ENCODE peak calls at places on chromosomes 16 and 17, in four cellular contexts. Q, R, D and G are unnamed samples.

GRCh38 chr16:56514845-56515244 is 5.0 kb downstream of the BBS2 start:
- DNase-seq in D (no peak), R (no peak), Q (peak; percentile 3), G (no peak)

GRCh38 chr16:62077998-62078397 is 41.8 kb upstream of the CDH8 start:
- DNase-seq in Q (no peak), D (no peak), R (peak; percentile 33), G (no peak)

GRCh38 chr16:9381908-9382307 is 290.5 kb downstream of the HAPSTR1 start:
- DNase-seq in R (no peak), D (no peak), Q (no peak), G (no peak)

GRCh38 chr16:12341966-12342365 is 365.4 kb downstream of the SNX29 start:
- DNase-seq in Q (peak; percentile 31), R (no peak), D (no peak), G (no peak)

GRCh38 chr17:82875418-82875856 is 35.6 kb upstream of the ZNF750 start:
- DNase-seq in D (no peak), Q (no peak), R (no peak), G (no peak)

GRCh38 chr17:45742251-45742650 is 41.9 kb upstream of the CRHR1 start:
- DNase-seq in R (no peak), D (no peak), Q (no peak), G (no peak)

GRCh38 chr16:84334058-84334457 is 34.3 kb upstream of the ATP2C2 start:
- DNase-seq in D (no peak), Q (no peak), R (no peak), G (no peak)

GRCh38 chr16:50354629-50355456 is 13.9 kb downstream of the BRD7 start:
- DNase-seq in D (no peak), Q (no peak), R (no peak), G (peak; percentile 30)

GRCh38 chr17:45431531-45432404 is 902 bp downstream of the ARHGAP27 start:
- DNase-seq in Q (peak; percentile 31), R (peak; percentile 83), D (no peak), G (peak; percentile 89)

GRCh38 chr17:82819015-82819414 is 20.8 kb downstream of the ZNF750 start:
- DNase-seq in D (no peak), Q (no peak), R (no peak), G (no peak)

GRCh38 chr16:65119905-65120341 is 1.9 kb downstream of the CDH11 start:
- DNase-seq in Q (peak; percentile 76), R (no peak), D (no peak), G (no peak)

GRCh38 chr16:15898654-15899053 is 10.3 kb upstream of the CEP20 start:
- DNase-seq in Q (no peak), D (no peak), R (no peak), G (no peak)

GRCh38 chr17:71495420-71495819 is 625.4 kb upstream of the SOX9 start:
- DNase-seq in R (no peak), Q (no peak), D (no peak), G (no peak)

GRCh38 chr16:68296291-68296690 is 14.5 kb downstream of the SLC7A6OS start:
- DNase-seq in R (no peak), D (no peak), Q (no peak), G (no peak)

GRCh38 chr17:4529533-4530152 is 25.5 kb downstream of the MYBBP1A start:
- DNase-seq in D (no peak), Q (no peak), R (no peak), G (no peak)

GRCh38 chr17:49290690-49291326 is 60.2 kb upstream of the PHOSPHO1 start:
- DNase-seq in D (no peak), Q (peak; percentile 42), R (peak; percentile 44), G (peak; percentile 32)

GRCh38 chr17:9908649-9909042 is 3.6 kb upstream of the RCVRN start:
- DNase-seq in Q (no peak), R (no peak), D (no peak), G (no peak)

GRCh38 chr17:69468211-69468610 is 53.7 kb downstream of the MAP2K6 start:
- DNase-seq in R (peak; percentile 37), D (no peak), Q (no peak), G (no peak)

GRCh38 chr16:87959391-87959968 is 8.2 kb downstream of the BANP start:
- DNase-seq in Q (no peak), D (no peak), R (no peak), G (peak; percentile 25)

GRCh38 chr16:57999366-57999970 is 1.0 kb downstream of the ZNF319 start:
- DNase-seq in R (peak; percentile 31), D (no peak), Q (peak; percentile 33), G (no peak)

GRCh38 chr17:9002610-9003354 is 18.5 kb upstream of the NTN1 start:
- DNase-seq in R (peak; percentile 47), D (no peak), Q (no peak), G (no peak)

GRCh38 chr17:12765544-12765943 is 23.8 kb upstream of the ARHGAP44 start:
- DNase-seq in R (peak; percentile 74), Q (peak; percentile 96), D (no peak), G (peak; percentile 6)

GRCh38 chr17:73211745-73212144 is 18.9 kb downstream of the COG1 start:
- DNase-seq in D (no peak), R (no peak), Q (no peak), G (no peak)

GRCh38 chr17:8941520-8941919 is 24.0 kb downstream of the PIK3R5 start:
- DNase-seq in Q (no peak), R (no peak), D (no peak), G (no peak)

GRCh38 chr17:38674013-38674748 is 576 bp downstream of the EPOP start:
- DNase-seq in R (peak; percentile 51), Q (no peak), D (no peak), G (no peak)

GRCh38 chr16:24626251-24626650 is 86.9 kb downstream of the RBBP6 start:
- DNase-seq in R (no peak), Q (peak; percentile 67), D (no peak), G (no peak)

GRCh38 chr17:45162022-45162687 is 480 bp downstream of the HEXIM2 start:
- DNase-seq in Q (no peak), D (no peak), R (no peak), G (no peak)

GRCh38 chr16:53456625-53457024 is 22.4 kb downstream of the RBL2 start:
- DNase-seq in R (no peak), Q (no peak), D (no peak), G (no peak)

GRCh38 chr17:40501499-40501911 is at the start of gene TNS4:
- DNase-seq in D (no peak), Q (no peak), R (peak; percentile 78), G (peak; percentile 42)

GRCh38 chr16:14364386-14365199 is 265.5 kb downstream of the PARN start:
- DNase-seq in Q (peak; percentile 89), R (peak; percentile 99), D (no peak), G (peak; percentile 36)

GRCh38 chr17:79044462-79044861 is 20.5 kb downstream of the C1QTNF1 start:
- DNase-seq in Q (no peak), D (no peak), R (no peak), G (no peak)

GRCh38 chr16:22815863-22816262 is 1.9 kb downstream of the HS3ST2 start:
- DNase-seq in R (no peak), D (no peak), Q (no peak), G (no peak)

GRCh38 chr17:76909971-76910760 is 42.0 kb downstream of the MGAT5B start:
- DNase-seq in Q (peak; percentile 41), R (peak; percentile 29), D (no peak), G (peak; percentile 53)
- TF ChIP-seq ELK1 in Q (no peak), R (no peak), D (no peak), G (no peak)

GRCh38 chr17:80441133-80441578 is 26.2 kb downstream of the ENDOV start:
- DNase-seq in R (no peak), D (no peak), Q (peak; percentile 36), G (peak; percentile 87)
- TF ChIP-seq ELK1 in R (no peak), D (no peak), Q (no peak), G (no peak)

DNA sequence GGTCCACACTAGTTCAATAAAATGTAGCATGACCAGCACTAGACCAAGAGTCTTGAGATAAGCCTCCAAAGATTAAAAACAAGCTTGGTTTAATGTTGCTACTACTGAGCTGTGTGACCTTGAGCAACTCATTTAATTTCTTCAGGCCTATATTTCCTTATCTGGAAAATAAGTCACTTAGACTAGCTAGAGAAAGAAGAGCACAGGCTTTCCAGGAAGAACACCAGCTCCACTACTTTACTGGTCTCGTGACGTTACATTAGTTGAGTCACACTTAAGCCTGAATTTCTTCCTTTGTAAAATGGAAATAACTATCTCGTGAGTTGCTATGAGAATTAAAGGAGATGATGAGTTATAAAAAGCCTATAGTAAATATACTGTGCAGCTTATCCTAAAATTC is 5.4 kb downstream of the HELZ start:
- DNase-seq in D (no peak), R (no peak), Q (peak; percentile 82), G (peak; percentile 58)
- TF ChIP-seq ELK1 in D (no peak), R (no peak), Q (no peak), G (no peak)

DNA sequence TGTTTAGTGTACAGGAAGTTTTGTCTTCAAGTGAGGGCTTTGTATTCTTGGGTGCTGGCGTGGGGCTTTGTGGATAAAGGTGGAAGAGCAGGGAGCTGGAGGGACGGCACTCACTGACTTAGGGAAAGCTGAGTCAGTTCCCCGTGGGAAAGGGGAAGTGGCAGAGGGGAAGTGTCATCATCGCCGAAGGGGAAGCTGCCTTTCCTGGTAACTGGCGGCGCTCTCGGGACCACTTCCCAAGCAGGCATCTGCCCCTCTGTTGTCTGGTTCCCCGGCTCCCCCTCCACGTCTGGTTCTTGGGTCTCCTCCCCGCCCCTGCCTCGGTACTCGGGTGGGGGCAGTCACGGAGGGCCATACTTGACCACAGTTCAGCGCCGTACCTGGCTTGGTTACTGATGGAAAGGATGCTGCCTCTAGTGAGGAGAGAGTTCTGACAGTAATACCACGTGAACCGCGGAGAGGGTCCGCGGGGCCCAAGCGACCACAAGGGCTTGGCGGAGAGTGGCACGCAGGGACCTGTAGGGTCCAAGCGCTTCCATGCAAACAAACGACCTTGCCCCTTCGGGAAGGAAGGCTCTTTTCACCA is 9.0 kb downstream of the KDM6B start:
- DNase-seq in D (no peak), R (peak; percentile 81), Q (peak; percentile 94), G (no peak)
- TF ChIP-seq ELK1 in D (no peak), R (no peak), Q (no peak), G (no peak)

GRCh38 chr17:59872351-59872750 is 20.4 kb downstream of the TUBD1 start:
- DNase-seq in D (no peak), Q (no peak), R (peak; percentile 29), G (no peak)
- TF ChIP-seq ELK1 in D (no peak), Q (no peak), R (no peak), G (no peak)

DNA sequence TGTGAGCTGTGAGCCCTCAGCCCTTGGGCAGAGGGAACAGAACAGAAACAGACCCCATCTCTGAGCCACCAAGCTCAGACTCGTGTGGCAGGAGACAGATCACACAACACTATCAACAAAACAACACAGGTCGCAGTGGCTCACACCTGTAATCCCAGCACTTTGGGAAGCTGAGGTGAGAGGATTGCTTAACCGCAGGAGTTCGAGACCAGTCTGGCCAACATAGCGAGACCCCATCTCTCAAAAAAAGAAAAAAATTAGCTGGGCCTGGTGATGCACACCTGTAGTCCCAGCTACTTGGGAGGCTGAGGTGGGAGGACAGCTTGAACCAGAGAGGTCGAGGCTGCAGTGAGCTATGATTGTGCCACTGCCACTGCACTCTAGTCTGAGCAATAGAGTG is 5.5 kb upstream of the QPRT start:
- DNase-seq in D (no peak), Q (no peak), R (no peak), G (no peak)
- TF ChIP-seq ELK1 in D (no peak), Q (no peak), R (no peak), G (no peak)

GRCh38 chr16:67199011-67199807 is at the start of gene ELMO3:
- DNase-seq in D (no peak), R (no peak), Q (no peak), G (no peak)
- TF ChIP-seq ELK1 in D (no peak), R (no peak), Q (no peak), G (no peak)

GRCh38 chr17:35774499-35774898 is 13.8 kb downstream of the C17orf50 start:
- DNase-seq in Q (peak; percentile 21), R (no peak), D (no peak), G (no peak)
- TF ChIP-seq ELK1 in Q (no peak), R (no peak), D (no peak), G (no peak)

GRCh38 chr16:31488630-31489564 is 6.0 kb downstream of the SLC5A2 start:
- DNase-seq in Q (no peak), R (no peak), D (no peak), G (no peak)
- TF ChIP-seq ELK1 in Q (no peak), R (no peak), D (no peak), G (no peak)